ENCODE peak calls at places on chromosomes 16 and 17, in ten cellular contexts. L is breast epithelium, Z is spleen, R is erythroblast, E is HCT116, W is IMR-90, I is NB4, C is lower leg skin, Q is A549, U is heart left ventricle. S is an unnamed sample.

GRCh38 chr17:9169116-9169515 is 147.8 kb downstream of the NTN1 start:
- DNase-seq in L (no peak), Z (no peak), R (no peak), E (peak; percentile 28), W (no peak), I (no peak), C (no peak), Q (no peak), U (no peak), S (no peak)

GRCh38 chr17:58338454-58338841 is 9.9 kb upstream of the TSPOAP1 start:
- DNase-seq in L (no peak), Z (no peak), R (no peak), E (no peak), W (no peak), I (no peak), C (no peak), Q (no peak), U (no peak), S (no peak)

GRCh38 chr16:28258571-28258970 is 33.8 kb upstream of the SBK1 start:
- DNase-seq in L (no peak), Z (no peak), R (no peak), E (no peak), W (peak; percentile 4), I (no peak), C (no peak), Q (no peak), U (peak; percentile 86), S (no peak)

GRCh38 chr17:48438662-48439061 is 8.6 kb upstream of the SKAP1 start:
- DNase-seq in L (no peak), Z (no peak), R (peak; percentile 27), E (no peak), W (no peak), I (no peak), C (no peak), Q (no peak), U (no peak), S (no peak)

GRCh38 chr17:80426671-80427326 is 11.8 kb downstream of the ENDOV start:
- DNase-seq in L (peak; percentile 74), Z (peak; percentile 95), R (peak; percentile 67), E (peak; percentile 29), W (peak; percentile 50), I (peak; percentile 73), C (peak; percentile 92), Q (peak; percentile 95), U (peak; percentile 78), S (peak; percentile 90)

GRCh38 chr16:19167710-19168172 is 299 bp upstream of the SYT17 start:
- DNase-seq in L (peak; percentile 72), Z (peak; percentile 88), R (peak; percentile 78), E (peak; percentile 60), W (peak; percentile 48), I (peak; percentile 66), C (peak; percentile 91), Q (peak; percentile 80), U (peak; percentile 80), S (peak; percentile 93)

GRCh38 chr17:73291260-73291801 is 20.5 kb downstream of the CDC42EP4 start:
- DNase-seq in L (no peak), Z (peak; percentile 83), R (peak; percentile 72), E (peak; percentile 79), W (peak; percentile 86), I (peak; percentile 95), C (peak; percentile 95), Q (peak; percentile 59), U (peak; percentile 73), S (peak; percentile 92)

GRCh38 chr17:75398279-75398678 is 7.2 kb downstream of the GRB2 start:
- DNase-seq in L (no peak), Z (no peak), R (no peak), E (no peak), W (no peak), I (peak; percentile 52), C (no peak), Q (no peak), U (no peak), S (no peak)

DNA sequence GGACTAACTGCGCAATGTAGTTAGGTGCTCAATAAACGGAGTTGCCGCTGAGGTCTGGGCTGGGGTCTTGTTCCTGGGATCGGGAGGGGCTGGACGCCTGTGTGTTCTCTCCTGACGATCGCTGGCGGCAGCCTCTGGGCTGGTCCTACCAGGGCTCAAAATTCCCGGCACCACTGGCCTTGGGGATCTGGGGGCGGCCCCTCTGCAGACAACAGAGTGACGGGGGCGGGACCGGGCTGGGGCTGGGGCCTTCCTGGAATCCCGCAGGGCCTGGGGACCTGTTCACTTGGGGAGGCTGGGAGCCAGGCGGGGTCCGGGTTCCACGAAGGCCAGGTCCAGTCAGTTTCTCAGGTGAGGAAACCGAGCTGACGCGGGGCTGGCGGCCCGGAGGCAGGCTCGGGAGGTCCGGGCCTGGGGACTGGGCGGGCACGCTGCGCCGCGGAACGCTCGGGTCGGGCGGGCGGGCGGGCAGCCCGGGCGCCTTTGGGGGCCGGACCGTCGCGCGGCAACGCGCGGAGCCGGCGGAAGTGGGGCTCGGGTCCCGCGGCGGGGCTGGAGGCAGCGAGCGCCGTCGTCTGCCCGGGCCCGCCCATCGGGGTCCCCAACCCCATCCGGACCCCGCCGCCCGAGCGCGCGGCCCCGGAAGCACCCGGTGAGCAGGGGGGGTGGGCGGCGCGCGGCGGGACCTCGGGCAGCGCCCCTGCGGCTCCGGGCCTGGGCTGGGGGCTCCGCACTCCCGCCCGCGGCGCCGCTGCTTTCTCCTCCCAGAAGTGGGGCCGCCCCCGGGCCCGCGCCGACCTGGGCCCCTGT is at the start of gene PIGQ:
- DNase-seq in L (peak; percentile 69), Z (peak; percentile 92), R (peak; percentile 79), E (no peak), W (peak; percentile 35), I (peak; percentile 63), C (peak; percentile 93), Q (peak; percentile 81), U (peak; percentile 78), S (peak; percentile 91)
- TF ChIP-seq POLR2A in L (no peak), Z (no peak), R (no peak), E (no peak), W (no peak), I (no peak), C (no peak), Q (peak; percentile 18), U (peak; percentile 27), S (no peak)

DNA sequence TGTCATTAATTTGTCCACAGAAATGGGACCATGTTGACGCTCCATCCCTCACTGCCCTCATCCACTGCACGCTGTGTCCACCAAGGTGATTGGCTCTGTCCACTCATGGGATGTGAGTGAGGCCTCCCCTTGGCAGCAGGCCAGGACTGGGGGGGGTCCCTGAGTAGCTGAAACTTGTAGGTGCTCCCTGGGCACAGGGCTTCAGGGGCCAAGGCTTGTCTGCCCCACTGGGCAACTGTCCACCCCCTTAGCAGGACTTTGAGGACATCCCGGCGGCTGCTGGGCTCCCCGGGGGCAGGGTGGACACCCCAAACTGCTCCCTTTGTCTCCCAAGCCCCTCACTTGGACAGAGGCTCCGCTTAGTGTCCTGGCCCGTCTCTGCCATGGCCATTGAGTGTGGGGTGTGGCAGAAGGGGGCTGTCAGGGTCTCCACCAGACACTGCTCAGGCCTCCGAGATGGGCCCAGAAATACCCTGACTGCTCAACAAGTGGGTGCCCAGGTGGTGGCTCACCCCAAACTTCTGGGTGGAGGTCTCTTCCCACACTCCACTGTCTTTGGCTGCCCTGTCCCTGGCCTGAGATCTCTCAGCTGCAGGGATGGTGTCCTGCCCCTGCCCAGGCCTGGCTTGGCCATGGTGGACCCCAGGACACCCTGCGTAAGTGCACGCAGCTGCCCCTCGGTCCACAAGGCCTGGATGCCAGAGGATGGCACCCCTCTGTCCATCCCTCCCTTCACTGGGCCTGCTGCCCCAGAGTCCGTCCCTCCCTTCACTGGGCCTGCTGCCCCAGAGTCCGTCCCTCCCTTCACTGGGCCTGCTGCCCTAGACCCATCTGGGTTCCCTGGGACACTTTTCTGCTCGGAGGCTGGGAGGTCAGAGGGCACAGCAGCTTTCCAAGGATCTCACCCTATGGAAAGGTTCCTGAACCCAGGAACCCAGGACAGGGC is 2.9 kb upstream of the RAB40C start:
- DNase-seq in L (no peak), Z (peak; percentile 75), R (peak; percentile 38), E (no peak), W (no peak), I (no peak), C (no peak), Q (no peak), U (peak; percentile 79), S (no peak)
- TF ChIP-seq POLR2A in L (no peak), Z (no peak), R (peak; percentile 82), E (no peak), W (no peak), I (no peak), C (no peak), Q (peak; percentile 28), U (no peak), S (peak; percentile 29)

DNA sequence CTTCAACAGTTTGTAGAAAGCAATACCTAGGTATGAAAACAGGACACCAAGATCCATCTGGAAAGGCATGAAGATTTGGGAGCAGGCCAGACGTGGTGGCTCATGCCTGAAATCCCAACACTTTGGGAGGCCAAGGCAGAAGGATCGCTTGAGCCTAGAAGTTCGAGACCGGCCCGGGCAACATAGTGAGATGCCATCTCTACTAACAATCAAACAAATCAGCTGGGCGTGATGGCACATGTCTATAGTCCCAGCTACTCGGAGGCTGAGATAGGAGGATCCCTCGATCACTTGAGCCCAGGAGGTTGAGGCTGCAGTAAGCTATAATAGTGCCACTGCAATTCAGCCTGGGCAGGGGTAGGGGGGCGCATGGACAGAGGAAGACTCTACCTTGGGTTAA is 20.3 kb downstream of the LITAF start:
- DNase-seq in L (no peak), Z (no peak), R (no peak), E (no peak), W (no peak), I (no peak), C (no peak), Q (no peak), U (no peak), S (no peak)
- TF ChIP-seq POLR2A in L (no peak), Z (no peak), R (no peak), E (no peak), W (no peak), I (no peak), C (no peak), Q (no peak), U (no peak), S (no peak)

GRCh38 chr16:11296706-11297491 is 15.8 kb upstream of the PRM1 start:
- DNase-seq in L (no peak), Z (no peak), R (no peak), E (no peak), W (no peak), I (peak; percentile 15), C (no peak), Q (no peak), U (no peak), S (no peak)

GRCh38 chr16:11295672-11296071 is 14.5 kb upstream of the PRM1 start:
- DNase-seq in L (no peak), Z (no peak), R (no peak), E (no peak), W (no peak), I (no peak), C (no peak), Q (no peak), U (no peak), S (no peak)

GRCh38 chr16:11297492-11298142 is 16.5 kb upstream of the PRM1 start:
- DNase-seq in L (no peak), Z (peak; percentile 96), R (peak; percentile 76), E (no peak), W (peak; percentile 70), I (peak; percentile 95), C (peak; percentile 89), Q (no peak), U (peak; percentile 88), S (peak; percentile 31)

GRCh38 chr16:11298143-11298900 is 17.2 kb upstream of the PRM1 start:
- DNase-seq in L (no peak), Z (no peak), R (no peak), E (no peak), W (no peak), I (peak; percentile 35), C (no peak), Q (no peak), U (peak; percentile 9), S (no peak)

DNA sequence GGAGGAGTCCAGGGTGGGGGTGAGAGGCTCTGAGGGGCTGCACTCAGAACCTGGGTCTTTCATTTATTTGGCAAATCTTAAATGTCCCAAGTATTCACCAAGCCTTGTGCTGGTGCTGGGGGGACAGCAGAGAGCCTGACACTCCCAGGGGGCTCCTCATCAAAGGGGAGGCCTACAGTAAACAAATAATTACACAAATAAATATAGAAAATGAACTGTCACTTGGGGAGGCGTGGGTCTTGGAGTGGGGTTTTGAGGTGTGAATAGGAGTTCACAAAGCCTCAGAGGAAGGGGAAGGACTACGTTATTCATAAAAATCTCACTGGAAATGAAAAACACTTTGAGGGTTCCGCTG is 15.2 kb upstream of the PRM1 start:
- DNase-seq in L (no peak), Z (no peak), R (no peak), E (no peak), W (no peak), I (no peak), C (no peak), Q (no peak), U (no peak), S (no peak)
- TF ChIP-seq POLR2A in L (no peak), Z (no peak), R (no peak), E (no peak), W (no peak), I (no peak), C (no peak), Q (no peak), U (no peak), S (no peak)